ENCODE peak calls at places on chromosomes 4 and X, in four cellular contexts. P, B, U and G are unnamed samples.

GRCh38 chr4:107719211-107719926 is 665 bp downstream of the PAPSS1 start:
- DNase-seq in P (no peak), B (no peak), U (peak; percentile 46), G (peak; percentile 61)

GRCh38 chr4:149264093-149264733 is 551.4 kb downstream of the IQCM start:
- DNase-seq in P (no peak), B (no peak), U (peak; percentile 61), G (peak; percentile 23)

GRCh38 chrX:65196758-65197371 is 220.6 kb upstream of the ZC4H2 start:
- DNase-seq in P (no peak), B (no peak), U (peak; percentile 44), G (no peak)

GRCh38 chr4:102599887-102600286 is 98.7 kb downstream of the NFKB1 start:
- DNase-seq in P (no peak), B (no peak), U (no peak), G (no peak)

GRCh38 chr4:128776794-128777216 is 32.7 kb upstream of the JADE1 start:
- DNase-seq in P (no peak), B (no peak), U (peak; percentile 65), G (no peak)

GRCh38 chr4:142563682-142564291 is 282.3 kb downstream of the INPP4B start:
- DNase-seq in P (no peak), B (no peak), U (no peak), G (no peak)

GRCh38 chr4:100933628-100934027 is 413.7 kb downstream of the PPP3CA start:
- DNase-seq in P (no peak), B (no peak), U (no peak), G (no peak)

GRCh38 chr4:32290102-32290501 is 1569.9 kb downstream of the PCDH7 start:
- DNase-seq in P (no peak), B (no peak), U (no peak), G (no peak)

GRCh38 chr4:37715889-37716402 is 29.8 kb upstream of the RELL1 start:
- DNase-seq in P (no peak), B (no peak), U (peak; percentile 3), G (peak; percentile 67)

GRCh38 chrX:104098151-104098808 is 14.0 kb upstream of the ZCCHC18 start:
- DNase-seq in P (peak; percentile 55), B (no peak), U (peak; percentile 66), G (peak; percentile 11)

GRCh38 chrX:123807825-123808416 is 51.9 kb upstream of the XIAP start:
- DNase-seq in P (no peak), B (no peak), U (no peak), G (no peak)

GRCh38 chr4:88613417-88613875 is 21.2 kb downstream of the HERC3 start:
- DNase-seq in P (peak; percentile 55), B (no peak), U (no peak), G (peak; percentile 37)

GRCh38 chr4:3526456-3526855 is 5.8 kb downstream of the LRPAP1 start:
- DNase-seq in P (no peak), B (no peak), U (no peak), G (no peak)

GRCh38 chrX:140475025-140475424 is 29.8 kb downstream of the SOX3 start:
- DNase-seq in P (no peak), B (no peak), U (no peak), G (no peak)

GRCh38 chr4:159051245-159052071 is 51.4 kb upstream of the RAPGEF2 start:
- DNase-seq in P (no peak), B (no peak), U (no peak), G (no peak)